ENCODE peak calls at places on chromosomes 4 and X, in six cellular contexts. V is occipital lobe; K is activated CD4-positive, alpha-beta T cell treated with anti-CD3 and anti-CD28 coated beads for 48 hours; R is sciatic nerve; D is stimulated activated CD4-positive, alpha-beta T cell treated with anti-CD3 and anti-CD28 coated beads, Interleukin-4, amount 100 ng/mL, for 1 hour; F is iPS-NIHi11. L is an unnamed sample.

GRCh38 chr4:87120411-87121162 is 99.8 kb downstream of the KLHL8 start:
- DNase-seq in R (peak), D (no peak), K (no peak), F (no peak), V (peak), L (no peak)

GRCh38 chr4:189376901-189377300 is 563.8 kb upstream of the FRG1 start:
- DNase-seq in F (no peak), R (no peak), K (no peak), D (no peak), V (no peak), L (no peak)

GRCh38 chrX:108397627-108398392 is 40.4 kb downstream of the COL4A6 start:
- DNase-seq in V (no peak), F (no peak), R (no peak), D (no peak), K (no peak), L (no peak)

GRCh38 chr4:76752911-76753494 is 144.9 kb downstream of the SOWAHB start:
- DNase-seq in R (no peak), K (peak), V (no peak), F (no peak), D (no peak), L (no peak)

GRCh38 chrX:71859637-71860036 is 51.0 kb upstream of the NHSL2 start:
- DNase-seq in V (no peak), R (no peak), D (no peak), K (peak), F (peak), L (no peak)

GRCh38 chr4:95929448-95930064 is 89.7 kb downstream of the PDHA2 start:
- DNase-seq in D (no peak), V (no peak), K (no peak), R (no peak), F (no peak), L (no peak)

GRCh38 chr4:81459233-81459632 is 12.5 kb downstream of the RASGEF1B start:
- DNase-seq in F (no peak), K (no peak), V (no peak), D (no peak), R (no peak), L (no peak)

GRCh38 chrX:69503835-69504625 is at the start of gene NALF2:
- DNase-seq in R (peak), V (peak), F (peak), D (peak), K (peak), L (no peak)

GRCh38 chr4:119149110-119149509 is 13.5 kb downstream of the MYOZ2 start:
- DNase-seq in D (no peak), F (no peak), V (no peak), R (no peak), K (no peak), L (no peak)

GRCh38 chrX:134886201-134886600 is 104.6 kb upstream of the SMIM10 start:
- DNase-seq in V (no peak), D (no peak), K (no peak), R (no peak), F (no peak), L (no peak)

GRCh38 chrX:7159132-7159861 is 11.3 kb upstream of the PUDP start:
- DNase-seq in D (no peak), V (no peak), R (no peak), K (no peak), F (no peak), L (no peak)

GRCh38 chr4:80362578-80363181 is 27.1 kb downstream of the CFAP299 start:
- DNase-seq in V (no peak), D (peak), K (peak), F (peak), R (no peak), L (peak)

GRCh38 chr4:26372525-26373172 is 51.8 kb downstream of the RBPJ start:
- DNase-seq in D (no peak), R (no peak), F (no peak), V (no peak), K (peak), L (no peak)

GRCh38 chr4:16694491-16695276 is 203.8 kb downstream of the LDB2 start:
- DNase-seq in D (no peak), K (no peak), V (peak), F (peak), R (no peak), L (no peak)

GRCh38 chrX:40108959-40109287 is 11.2 kb upstream of the BCOR start:
- DNase-seq in K (peak), D (peak), R (peak), V (peak), F (peak), L (no peak)

GRCh38 chr4:56799291-56799823 is 22.1 kb downstream of the SPINK2 start:
- DNase-seq in K (no peak), R (no peak), V (no peak), D (no peak), F (no peak), L (no peak)

GRCh38 chr4:78056265-78057129 is 626 bp upstream of the FRAS1 start:
- DNase-seq in D (no peak), F (peak), K (peak), R (peak), V (peak), L (peak)

GRCh38 chr4:159010563-159011260 is 92.2 kb upstream of the RAPGEF2 start:
- DNase-seq in R (peak), D (no peak), K (no peak), F (peak), V (peak), L (peak)

GRCh38 chrX:18698762-18699650 is 8.4 kb upstream of the PPEF1 start:
- DNase-seq in K (no peak), D (no peak), R (no peak), V (no peak), F (no peak), L (no peak)

GRCh38 chrX:112630187-112630586 is 49.6 kb downstream of the LHFPL1 start:
- DNase-seq in F (no peak), K (no peak), D (no peak), R (no peak), V (no peak), L (no peak)

GRCh38 chr4:152348670-152349069 is 187.2 kb downstream of the FBXW7 start:
- DNase-seq in D (no peak), V (no peak), R (no peak), F (no peak), K (no peak), L (no peak)

GRCh38 chr4:25977397-25978170 is 63.6 kb downstream of the SMIM20 start:
- DNase-seq in V (no peak), R (no peak), F (no peak), D (no peak), K (no peak), L (no peak)

GRCh38 chrX:40074959-40075332 is 22.8 kb downstream of the BCOR start:
- DNase-seq in R (no peak), F (no peak), V (no peak), K (no peak), D (no peak), L (no peak)

GRCh38 chr4:24565054-24565453 is 19.3 kb downstream of the DHX15 start:
- DNase-seq in D (no peak), R (no peak), K (no peak), F (no peak), V (no peak), L (no peak)

GRCh38 chr4:18075823-18076433 is 54.4 kb upstream of the LCORL start:
- DNase-seq in R (no peak), V (no peak), F (peak), K (peak), D (peak), L (no peak)

GRCh38 chr4:112978691-112979472 is 70.6 kb upstream of the ANK2 start:
- DNase-seq in K (no peak), D (no peak), R (no peak), V (no peak), F (no peak), L (no peak)

GRCh38 chr4:56874166-56874565 is 33.5 kb upstream of the REST start:
- DNase-seq in F (peak), R (no peak), V (no peak), D (no peak), K (no peak), L (no peak)

GRCh38 chr4:80592950-80593349 is 257.4 kb downstream of the CFAP299 start:
- DNase-seq in F (peak), R (no peak), D (no peak), K (no peak), V (no peak), L (no peak)